ENCODE peak calls at places on chromosomes 2 and 18, in four cellular contexts. X, Y, S and V are unnamed samples.

GRCh38 chr2:229475753-229476152 is 204.7 kb upstream of the PID1 start:
- DNase-seq in S (no peak), X (no peak), Y (no peak), V (no peak)

GRCh38 chr2:17879913-17880274 is 1.4 kb downstream of the KCNS3 start:
- DNase-seq in Y (no peak), S (peak; percentile 13), X (no peak), V (no peak)

GRCh38 chr18:26551217-26551708 is 2.9 kb upstream of the KCTD1 start:
- DNase-seq in X (no peak), S (no peak), Y (no peak), V (no peak)

GRCh38 chr2:205885492-205886099 is 200.4 kb downstream of the INO80D start:
- DNase-seq in Y (no peak), X (peak; percentile 74), S (peak; percentile 65), V (peak; percentile 90)

GRCh38 chr2:70959851-70960832 is 18.3 kb upstream of the ANKRD53 start:
- DNase-seq in S (no peak), X (peak; percentile 42), Y (no peak), V (no peak)

GRCh38 chr2:83900859-83901258 is 558.2 kb downstream of the SUCLG1 start:
- DNase-seq in X (no peak), S (no peak), Y (no peak), V (no peak)

GRCh38 chr2:190511104-190511503 is 23.4 kb downstream of the NEMP2 start:
- DNase-seq in S (peak; percentile 54), X (no peak), Y (no peak), V (peak; percentile 33)

GRCh38 chr2:3762771-3763447 is 59.5 kb downstream of the DCDC2C start:
- DNase-seq in Y (no peak), X (no peak), S (no peak), V (no peak)

GRCh38 chr2:65639156-65639876 is 206.9 kb upstream of the SPRED2 start:
- DNase-seq in Y (no peak), S (no peak), X (no peak), V (no peak)

GRCh38 chr2:234873828-234874173 is 78.0 kb upstream of the SH3BP4 start:
- DNase-seq in Y (no peak), X (no peak), S (no peak), V (no peak)

GRCh38 chr2:209663666-209664065 is 108.0 kb upstream of the UNC80 start:
- DNase-seq in Y (no peak), X (no peak), S (no peak), V (no peak)

GRCh38 chr2:240503848-240504247 is 53.9 kb downstream of the ANKMY1 start:
- DNase-seq in S (no peak), Y (no peak), X (no peak), V (no peak)

GRCh38 chr2:67867735-67868134 is 195.1 kb downstream of the C1D start:
- DNase-seq in S (no peak), X (no peak), Y (no peak), V (no peak)

GRCh38 chr18:35174093-35174731 is 66.6 kb upstream of the ZNF397 start:
- DNase-seq in Y (peak; percentile 25), S (no peak), X (peak; percentile 50), V (no peak)
- TF ChIP-seq TARDBP in Y (no peak), S (no peak), X (no peak), V (no peak)

DNA sequence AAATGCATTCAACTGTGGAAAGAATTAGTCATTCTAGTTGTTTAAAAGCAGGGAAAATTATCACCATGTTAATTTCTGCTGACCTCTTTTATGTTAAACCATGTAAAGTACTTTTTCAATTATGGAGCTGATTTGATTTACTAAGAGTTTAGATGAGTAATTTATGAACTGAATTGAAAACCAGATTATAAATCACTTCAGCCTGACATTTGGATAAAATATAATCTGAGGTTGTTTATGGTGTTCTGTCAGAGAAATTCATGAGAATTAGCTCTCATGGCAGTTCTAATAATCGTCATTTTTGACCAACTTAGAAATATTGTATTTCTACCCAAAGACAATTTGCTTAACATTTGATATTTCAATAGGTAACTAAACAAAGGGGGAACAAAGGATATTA is 11.7 kb downstream of the ITGA4 start:
- DNase-seq in X (no peak), Y (no peak), S (no peak), V (no peak)
- TF ChIP-seq TARDBP in X (no peak), Y (no peak), S (no peak), V (no peak)

DNA sequence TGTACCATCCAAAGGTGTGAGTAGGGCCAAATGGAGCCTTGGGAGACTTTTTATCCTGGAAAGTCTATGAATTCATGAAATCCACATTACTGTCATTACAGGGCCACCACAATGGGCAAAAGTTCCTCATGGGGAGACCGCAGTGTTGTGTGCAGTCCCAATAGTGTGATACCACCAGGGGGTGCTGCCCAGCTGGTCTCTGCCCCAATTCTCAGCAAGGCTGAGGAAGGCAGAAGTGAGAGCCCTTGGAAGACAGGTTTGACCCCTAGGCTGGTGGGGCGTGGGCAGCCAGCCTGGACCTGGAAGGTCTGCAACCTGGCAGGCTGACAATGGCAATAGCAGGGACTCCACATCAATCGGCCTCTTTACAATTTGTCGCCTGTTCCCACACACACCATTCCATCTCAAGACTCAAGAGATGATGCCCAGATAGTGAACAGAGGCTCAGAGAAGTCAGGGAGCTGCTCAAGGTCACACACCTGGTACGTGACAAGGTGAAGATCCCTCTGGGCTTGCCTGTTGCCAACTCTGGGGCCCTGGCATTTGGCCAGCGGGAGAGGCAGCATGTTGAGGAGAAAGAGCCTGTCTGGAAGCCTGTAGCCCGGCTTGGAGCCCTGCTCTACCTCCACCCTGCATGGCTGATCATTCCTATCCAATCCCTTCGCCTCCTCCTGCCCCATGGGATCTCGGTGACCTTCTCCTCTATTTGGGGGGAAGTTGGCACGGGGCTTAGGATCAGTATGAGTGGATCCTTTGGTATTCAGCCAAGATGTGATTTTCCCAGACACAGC is 3.1 kb upstream of the ATOH8 start:
- DNase-seq in Y (no peak), S (peak; percentile 70), X (peak; percentile 55), V (peak; percentile 71)
- TF ChIP-seq TARDBP in Y (no peak), S (no peak), X (no peak), V (no peak)

GRCh38 chr2:157229572-157229971 is 27.9 kb upstream of the GALNT5 start:
- DNase-seq in Y (no peak), S (no peak), X (no peak), V (no peak)

GRCh38 chr2:157228946-157229345 is 28.6 kb upstream of the GALNT5 start:
- DNase-seq in S (no peak), X (no peak), Y (no peak), V (no peak)

GRCh38 chr2:157231476-157231875 is 26.0 kb upstream of the GALNT5 start:
- DNase-seq in X (no peak), S (no peak), Y (no peak), V (no peak)

GRCh38 chr2:157236404-157236803 is 21.1 kb upstream of the GALNT5 start:
- DNase-seq in Y (no peak), X (no peak), S (no peak), V (no peak)

GRCh38 chr2:157233506-157233905 is 24.0 kb upstream of the GALNT5 start:
- DNase-seq in S (no peak), X (no peak), Y (no peak), V (no peak)
- TF ChIP-seq TARDBP in S (no peak), X (no peak), Y (no peak), V (no peak)

GRCh38 chr2:130300970-130301348 is 41.7 kb upstream of the IMP4 start:
- DNase-seq in Y (no peak), X (no peak), S (no peak), V (no peak)

GRCh38 chr2:130302164-130302886 is 40.4 kb upstream of the IMP4 start:
- DNase-seq in S (no peak), Y (no peak), X (no peak), V (no peak)

GRCh38 chr2:130303142-130303541 is 39.6 kb upstream of the IMP4 start:
- DNase-seq in X (no peak), Y (peak; percentile 38), S (no peak), V (no peak)

GRCh38 chr2:130307850-130308249 is 34.8 kb upstream of the IMP4 start:
- DNase-seq in X (no peak), S (no peak), Y (no peak), V (no peak)

DNA sequence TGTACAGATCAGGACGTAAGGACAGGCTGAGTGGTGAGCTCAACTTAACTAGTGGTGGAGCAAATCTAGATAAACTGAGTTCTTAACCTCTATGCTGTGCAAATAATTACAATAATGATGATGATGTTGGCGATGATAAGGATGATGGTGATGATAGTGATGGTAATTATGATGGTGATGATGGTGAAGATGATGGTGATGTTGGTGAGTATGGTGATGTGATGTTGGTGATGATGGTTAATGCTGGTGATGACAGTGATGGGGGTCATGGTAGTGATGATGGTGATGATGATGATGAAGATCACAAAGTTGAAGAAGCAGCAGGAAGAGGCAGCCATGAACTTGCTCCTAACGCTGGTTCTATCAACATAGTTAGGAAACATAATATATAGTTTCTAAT is 38.0 kb upstream of the IMP4 start:
- DNase-seq in X (no peak), S (no peak), Y (no peak), V (no peak)
- TF ChIP-seq TARDBP in X (no peak), S (no peak), Y (no peak), V (no peak)

DNA sequence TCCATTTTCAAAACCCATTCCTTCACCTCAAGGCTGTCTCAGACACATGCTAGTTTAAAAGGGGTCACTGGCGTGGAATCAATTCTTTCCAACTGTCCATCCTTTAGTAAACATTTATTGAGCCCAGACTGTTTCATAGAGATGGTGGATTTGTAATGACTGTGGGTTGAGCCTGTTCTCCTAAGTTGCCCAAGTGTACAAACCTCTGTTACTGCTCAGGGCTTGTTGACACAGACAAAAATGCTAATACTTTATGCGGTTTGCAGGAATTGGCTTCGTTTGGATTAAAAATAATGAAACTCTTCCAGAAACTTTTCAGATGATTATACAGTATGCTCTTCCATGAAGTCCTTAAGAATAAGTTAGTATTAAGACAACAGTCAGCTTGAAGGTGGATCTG is 83.6 kb upstream of the MGAT5 start:
- DNase-seq in Y (no peak), S (no peak), X (no peak), V (no peak)
- TF ChIP-seq TARDBP in Y (no peak), S (no peak), X (no peak), V (no peak)